ENCODE peak calls at places on chromosomes 4 and X, in five cellular contexts. One of them, this sample, is unnamed.

GRCh38 chr4:30719363-30720020 is 677 bp upstream of the PCDH7 start:
- DNase-seq in NAMALWA: no peak
- DNase-seq in astrocyte of the cerebellum: no peak
- DNase-seq in ACHN: peak
- DNase-seq in AML-193: no peak
- DNase-seq in this sample: no peak

GRCh38 chrX:11758400-11759171 is 549 bp downstream of the MSL3 start:
- DNase-seq in NAMALWA: peak
- DNase-seq in AML-193: peak
- DNase-seq in astrocyte of the cerebellum: peak
- DNase-seq in ACHN: peak
- DNase-seq in this sample: peak

GRCh38 chr4:145775406-145775805 is 95.5 kb downstream of the C4orf51 start:
- DNase-seq in AML-193: no peak
- DNase-seq in astrocyte of the cerebellum: no peak
- DNase-seq in ACHN: no peak
- DNase-seq in NAMALWA: peak
- DNase-seq in this sample: no peak

GRCh38 chr4:90536408-90536807 is 409.2 kb downstream of the CCSER1 start:
- DNase-seq in ACHN: no peak
- DNase-seq in AML-193: no peak
- DNase-seq in NAMALWA: no peak
- DNase-seq in astrocyte of the cerebellum: no peak
- DNase-seq in this sample: no peak

GRCh38 chrX:76957485-76957884 is 489.7 kb upstream of the FGF16 start:
- DNase-seq in astrocyte of the cerebellum: no peak
- DNase-seq in AML-193: no peak
- DNase-seq in ACHN: no peak
- DNase-seq in NAMALWA: no peak
- DNase-seq in this sample: no peak

GRCh38 chr4:2954358-2955185 is 8.6 kb downstream of the NOP14 start:
- DNase-seq in AML-193: no peak
- DNase-seq in astrocyte of the cerebellum: no peak
- DNase-seq in ACHN: no peak
- DNase-seq in NAMALWA: peak
- DNase-seq in this sample: no peak

GRCh38 chr4:120156115-120156718 is 89.6 kb upstream of the MAD2L1 start:
- DNase-seq in AML-193: peak
- DNase-seq in NAMALWA: peak
- DNase-seq in ACHN: peak
- DNase-seq in astrocyte of the cerebellum: peak
- DNase-seq in this sample: no peak

GRCh38 chrX:133660356-133660755 is 245.1 kb upstream of the GPC4 start:
- DNase-seq in ACHN: no peak
- DNase-seq in AML-193: no peak
- DNase-seq in astrocyte of the cerebellum: no peak
- DNase-seq in NAMALWA: no peak
- DNase-seq in this sample: no peak

GRCh38 chrX:142616636-142617035 is 409.1 kb upstream of the SPANXN4 start:
- DNase-seq in AML-193: no peak
- DNase-seq in ACHN: no peak
- DNase-seq in NAMALWA: no peak
- DNase-seq in astrocyte of the cerebellum: no peak
- DNase-seq in this sample: no peak

GRCh38 chr4:10020871-10021676 is at the start of gene SLC2A9:
- DNase-seq in ACHN: no peak
- DNase-seq in astrocyte of the cerebellum: no peak
- DNase-seq in NAMALWA: no peak
- DNase-seq in AML-193: peak
- DNase-seq in this sample: peak

GRCh38 chr4:177907736-177908424 is 465.6 kb upstream of the AGA start:
- DNase-seq in astrocyte of the cerebellum: no peak
- DNase-seq in ACHN: no peak
- DNase-seq in AML-193: no peak
- DNase-seq in NAMALWA: no peak
- DNase-seq in this sample: no peak

GRCh38 chr4:43882470-43882869 is 566.1 kb downstream of the KCTD8 start:
- DNase-seq in AML-193: no peak
- DNase-seq in astrocyte of the cerebellum: no peak
- DNase-seq in ACHN: peak
- DNase-seq in NAMALWA: peak
- DNase-seq in this sample: no peak